ENCODE peak calls at places on chromosomes 12 and 14, in four cellular contexts. F is H9, W is hepatic stellate cell, Q is GM23338. Z is an unnamed sample.

GRCh38 chr12:88505696-88506095 is 74.6 kb downstream of the KITLG start:
- DNase-seq in F (no peak), W (no peak), Q (no peak), Z (no peak)

GRCh38 chr14:50116221-50116956 is at the start of gene VCPKMT:
- DNase-seq in F (peak; percentile 90), W (peak; percentile 83), Q (peak; percentile 97), Z (peak; percentile 57)

GRCh38 chr14:91310620-91311283 is 66.2 kb upstream of the GPR68 start:
- DNase-seq in F (no peak), W (no peak), Q (no peak), Z (no peak)

GRCh38 chr14:90756755-90757345 is 59.4 kb downstream of the TTC7B start:
- DNase-seq in F (peak; percentile 53), W (no peak), Q (peak; percentile 73), Z (no peak)

GRCh38 chr12:73161970-73162369 is 889.8 kb downstream of the TRHDE start:
- DNase-seq in F (no peak), W (no peak), Q (no peak), Z (no peak)

GRCh38 chr12:8603858-8604257 is 8.8 kb downstream of the AICDA start:
- DNase-seq in F (peak; percentile 40), W (peak; percentile 57), Q (peak; percentile 51), Z (no peak)

GRCh38 chr14:106879241-106879640 is 1352.9 kb downstream of the TMEM121 start:
- DNase-seq in F (no peak), W (no peak), Q (peak; percentile 6), Z (no peak)

GRCh38 chr14:65425885-65426284 is 13.4 kb downstream of the FUT8 start:
- DNase-seq in F (no peak), W (no peak), Q (no peak), Z (no peak)

GRCh38 chr12:53499261-53500118 is at the start of gene MAP3K12:
- DNase-seq in F (peak; percentile 84), W (peak; percentile 71), Q (peak; percentile 86), Z (no peak)

GRCh38 chr14:65256714-65257113 is 154.4 kb upstream of the MAX start:
- DNase-seq in F (no peak), W (no peak), Q (no peak), Z (no peak)

GRCh38 chr12:77946541-77947021 is 115.9 kb downstream of the NAV3 start:
- DNase-seq in F (no peak), W (no peak), Q (no peak), Z (no peak)

GRCh38 chr14:67704484-67705089 is 2.9 kb downstream of the RDH12 start:
- DNase-seq in F (no peak), W (peak; percentile 50), Q (peak; percentile 85), Z (peak; percentile 6)

GRCh38 chr12:108040968-108041367 is 88.1 kb upstream of the WSCD2 start:
- DNase-seq in F (no peak), W (no peak), Q (no peak), Z (no peak)

GRCh38 chr14:94317259-94317658 is 5.9 kb downstream of the SERPINA6 start:
- DNase-seq in F (no peak), W (no peak), Q (no peak), Z (no peak)

GRCh38 chr12:59164991-59165718 is 244.9 kb upstream of the LRIG3 start:
- DNase-seq in F (no peak), W (no peak), Q (peak; percentile 76), Z (no peak)

GRCh38 chr12:50786498-50787231 is 22.8 kb downstream of the ATF1 start:
- DNase-seq in F (no peak), W (peak; percentile 62), Q (peak; percentile 14), Z (peak; percentile 51)

GRCh38 chr12:10341892-10342509 is 34.3 kb downstream of the KLRD1 start:
- DNase-seq in F (no peak), W (no peak), Q (no peak), Z (no peak)

GRCh38 chr14:101704140-101704539 is 57.4 kb upstream of the PPP2R5C start:
- DNase-seq in F (no peak), W (no peak), Q (no peak), Z (no peak)

GRCh38 chr14:30317729-30318128 is 241.2 kb upstream of the G2E3 start:
- DNase-seq in F (no peak), W (no peak), Q (no peak), Z (no peak)

GRCh38 chr12:67091204-67091603 is 178.0 kb upstream of the CAND1 start:
- DNase-seq in F (no peak), W (no peak), Q (no peak), Z (no peak)

GRCh38 chr12:67735868-67736267 is 87.3 kb downstream of the DYRK2 start:
- DNase-seq in F (no peak), W (no peak), Q (no peak), Z (no peak)

GRCh38 chr12:69225251-69225910 is 14.0 kb upstream of the CPSF6 start:
- DNase-seq in F (no peak), W (no peak), Q (no peak), Z (no peak)

GRCh38 chr14:88866305-88866704 is 41.9 kb downstream of the TTC8 start:
- DNase-seq in F (no peak), W (no peak), Q (peak; percentile 27), Z (no peak)